ENCODE peak calls at places on chromosomes 5 and 9, in nine cellular contexts. S is tibial nerve; P is body of pancreas; W is Panc1; E is CD8-positive, alpha-beta memory T cell; M is HCT116; C is fibroblast of lung; J is H1; X is foreskin keratinocyte. V is an unnamed sample. For H3K4me1, the result is how much of the 10 kb centered on the place peaks cover.

GRCh38 chr9:123401879-123402513 is 46.0 kb downstream of the CRB2 start:
- DNase-seq in W (peak), P (no peak), X (no peak), E (no peak), C (peak), M (peak), J (no peak), S (peak), V (no peak)

GRCh38 chr5:136811086-136811485 is 445.7 kb upstream of the TRPC7 start:
- DNase-seq in X (no peak), E (no peak), W (no peak), M (no peak), S (no peak), J (no peak), C (peak), P (no peak), V (no peak)

GRCh38 chr5:74127377-74128338 is 501.7 kb downstream of the ARHGEF28 start:
- DNase-seq in S (no peak), J (no peak), M (no peak), C (peak), P (no peak), X (peak), W (no peak), E (no peak), V (no peak)

GRCh38 chr5:102759289-102759688 is 4.2 kb downstream of the PAM start:
- DNase-seq in X (no peak), S (peak), C (no peak), E (no peak), P (no peak), W (no peak), M (no peak), J (no peak), V (no peak)

GRCh38 chr5:145237843-145238242 is 597.3 kb downstream of the PRELID2 start:
- DNase-seq in X (peak), C (peak), E (no peak), W (peak), M (peak), P (peak), S (no peak), J (peak), V (no peak)

GRCh38 chr9:131831380-131832165 is 91.7 kb upstream of the RAPGEF1 start:
- DNase-seq in E (no peak), P (no peak), W (no peak), J (no peak), S (no peak), X (no peak), C (no peak), M (no peak), V (no peak)

GRCh38 chr9:123599781-123600180 is 243.8 kb downstream of the CRB2 start:
- DNase-seq in W (no peak), P (no peak), S (no peak), C (no peak), J (no peak), E (no peak), X (no peak), M (no peak), V (no peak)

GRCh38 chr9:20112367-20112766 is 323.5 kb upstream of the SLC24A2 start:
- DNase-seq in S (no peak), X (peak), M (no peak), E (no peak), C (no peak), J (no peak), W (no peak), P (no peak), V (no peak)

GRCh38 chr5:131491749-131492148 is 143.3 kb downstream of the RAPGEF6 start:
- DNase-seq in S (no peak), P (no peak), W (no peak), E (no peak), C (peak), X (peak), M (no peak), J (no peak), V (no peak)

GRCh38 chr5:172564883-172565282 is 76.2 kb upstream of the NEURL1B start:
- DNase-seq in E (no peak), J (no peak), S (no peak), C (no peak), X (no peak), P (no peak), M (no peak), W (no peak), V (no peak)

GRCh38 chr9:82764270-82764669 is 298.7 kb downstream of the RASEF start:
- DNase-seq in P (no peak), X (no peak), C (no peak), M (no peak), J (no peak), W (no peak), S (no peak), E (no peak), V (no peak)

GRCh38 chr5:59648038-59648831 is 245.3 kb downstream of the PDE4D start:
- DNase-seq in S (no peak), X (no peak), P (no peak), J (no peak), M (no peak), E (no peak), C (no peak), W (no peak), V (no peak)

DNA sequence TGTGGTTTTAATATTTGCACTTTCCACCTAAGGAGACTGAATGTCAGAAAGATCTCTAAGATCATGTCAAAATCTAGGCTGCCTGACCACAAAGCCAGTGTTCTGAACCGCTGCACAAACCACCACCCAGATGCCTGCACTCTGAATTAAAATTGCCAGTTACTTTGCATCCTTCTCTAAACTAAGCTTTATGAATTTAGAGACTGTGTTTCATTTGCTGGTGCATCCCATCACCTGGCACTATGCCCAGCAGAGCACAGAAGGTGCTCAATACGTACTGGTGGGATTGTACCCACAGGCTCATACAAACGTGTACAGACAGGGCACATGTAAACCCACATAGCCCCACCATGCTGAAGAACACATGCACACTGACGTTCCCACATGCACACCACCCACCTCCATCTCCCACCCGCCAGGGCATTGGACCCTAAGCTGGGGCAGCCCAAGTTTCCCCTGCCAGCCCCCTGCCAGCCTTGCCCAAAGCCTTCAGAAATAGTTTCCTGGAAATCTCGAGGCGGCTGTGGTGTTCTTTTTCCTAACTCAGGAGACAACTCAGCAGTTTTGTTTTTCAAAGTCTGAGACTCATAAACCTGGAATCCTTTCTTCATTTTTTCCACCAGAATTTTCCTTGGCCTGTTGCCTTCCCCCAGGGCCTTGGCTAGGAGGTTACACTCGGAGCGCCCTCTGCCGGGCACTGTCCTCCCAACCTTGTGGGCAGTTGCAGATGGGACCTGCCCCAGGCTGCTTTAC is 9.6 kb upstream of the TRAF1 start:
- DNase-seq in E (peak), P (peak), J (peak), S (peak), M (peak), X (peak), C (peak), W (peak), V (peak)
- H3K4me1 ChIP-seq in E (half or more), P (under half), J (under half), S (half or more), M (under half), X (under half), C (under half), W (under half), V (under half)

GRCh38 chr9:99970481-99970880 is 64.0 kb downstream of the STX17 start:
- DNase-seq in J (no peak), E (no peak), C (no peak), S (no peak), P (no peak), W (no peak), X (no peak), M (no peak), V (no peak)

GRCh38 chr9:99964336-99964735 is 57.9 kb downstream of the STX17 start:
- DNase-seq in P (no peak), X (no peak), M (no peak), E (no peak), C (peak), J (no peak), W (no peak), S (no peak), V (no peak)

GRCh38 chr9:99966001-99966400 is 59.5 kb downstream of the STX17 start:
- DNase-seq in W (no peak), E (no peak), J (no peak), M (no peak), S (no peak), X (no peak), C (no peak), P (no peak), V (no peak)

GRCh38 chr9:99966720-99967119 is 60.3 kb downstream of the STX17 start:
- DNase-seq in P (no peak), M (peak), W (no peak), X (peak), E (no peak), S (no peak), C (peak), J (peak), V (no peak)

DNA sequence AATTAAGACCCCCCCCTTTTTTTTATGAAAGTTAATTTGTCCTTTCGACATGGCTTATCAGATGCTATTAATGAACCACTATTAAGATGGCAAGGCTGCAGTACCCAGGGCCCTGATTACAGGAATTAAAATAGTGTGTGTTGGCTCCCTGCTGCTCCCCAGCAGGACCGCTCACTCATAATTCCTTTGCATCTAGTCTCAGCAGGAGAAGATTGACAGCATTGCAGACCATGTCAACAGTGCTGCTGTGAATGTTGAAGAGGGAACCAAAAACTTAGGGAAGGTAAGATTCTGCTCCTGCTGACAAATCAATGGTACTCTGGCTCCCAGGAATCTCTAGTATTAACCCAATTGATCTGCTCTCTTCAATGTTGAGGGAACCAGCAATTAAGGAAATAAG is 61.0 kb downstream of the STX17 start:
- DNase-seq in P (no peak), C (no peak), E (no peak), J (no peak), M (no peak), X (no peak), W (no peak), S (no peak), V (no peak)
- H3K4me1 ChIP-seq in P (under half), C (under half), E (under half), J (under half), M (under half), X (under half), W (under half), S (under half), V (under half)

DNA sequence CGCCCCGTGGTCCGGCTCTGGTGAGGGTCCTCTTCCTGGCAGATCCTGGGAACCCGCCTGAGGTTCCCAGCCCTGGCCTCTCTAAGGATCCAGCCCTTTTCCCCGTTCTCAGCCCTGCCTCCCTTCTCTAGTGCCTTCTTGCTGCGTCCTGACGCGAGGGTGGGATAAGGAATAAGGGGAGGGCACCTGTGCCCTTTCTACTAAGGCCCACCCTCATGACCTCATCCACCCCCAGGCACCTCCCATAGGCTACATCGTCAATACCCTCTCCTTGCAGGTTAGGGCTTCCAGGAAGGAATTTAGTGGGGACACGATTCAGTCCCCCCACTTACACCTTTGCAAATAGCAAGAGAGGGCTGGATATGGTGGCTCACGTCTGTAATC is 10.7 kb upstream of the DIPK1B start:
- DNase-seq in M (no peak), X (no peak), E (no peak), W (no peak), J (no peak), C (no peak), P (no peak), S (no peak), V (no peak)
- H3K4me1 ChIP-seq in M (under half), X (under half), E (under half), W (under half), J (under half), C (under half), P (under half), S (under half), V (under half)

GRCh38 chr5:149414405-149415244 is 35.5 kb upstream of the IL17B start:
- DNase-seq in M (no peak), E (no peak), S (no peak), X (no peak), C (peak), W (no peak), J (no peak), P (no peak), V (peak)

GRCh38 chr5:149417714-149418368 is 38.7 kb upstream of the IL17B start:
- DNase-seq in W (no peak), M (no peak), P (no peak), J (no peak), E (no peak), C (no peak), S (no peak), X (no peak), V (peak)

GRCh38 chr5:149413477-149414210 is 34.6 kb upstream of the IL17B start:
- DNase-seq in W (no peak), M (no peak), C (no peak), X (no peak), J (no peak), E (no peak), P (no peak), S (no peak), V (peak)

GRCh38 chr5:149416977-149417713 is 38.1 kb upstream of the IL17B start:
- DNase-seq in J (no peak), P (no peak), X (no peak), E (no peak), S (no peak), M (no peak), W (no peak), C (peak), V (peak)

DNA sequence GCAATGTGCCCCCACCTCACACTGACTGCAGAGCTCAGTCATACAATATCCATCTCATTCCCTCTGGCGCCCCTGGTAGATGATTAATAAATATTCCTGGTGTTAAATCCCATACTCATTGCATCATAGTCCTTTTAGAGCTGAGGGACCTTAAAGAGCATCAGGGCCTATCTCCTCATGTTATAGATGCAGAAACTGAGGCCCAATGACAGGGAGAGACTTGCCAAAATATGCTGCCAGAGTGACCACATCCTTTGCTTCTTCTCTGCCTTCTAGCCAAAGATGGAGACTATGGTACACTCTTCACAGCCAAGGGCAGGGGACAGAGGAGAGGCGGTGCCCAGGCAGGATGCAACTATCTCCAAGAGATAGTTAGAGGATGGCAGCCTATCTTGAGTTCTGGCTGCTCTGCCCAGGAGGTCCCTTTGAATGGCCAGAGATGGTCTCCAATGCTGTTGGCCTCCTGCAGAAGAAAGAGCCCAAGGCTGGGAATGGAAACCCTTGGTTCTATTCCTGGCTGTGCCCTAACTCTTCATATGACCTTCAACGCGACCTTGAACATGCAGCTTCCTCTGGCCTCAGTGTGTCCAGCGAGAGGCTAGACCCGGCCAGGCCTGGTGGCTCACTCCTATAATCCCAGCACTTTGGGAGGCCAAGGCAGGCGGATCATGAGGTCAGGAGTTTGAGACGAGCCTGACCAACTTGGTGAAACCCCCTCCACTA is 36.3 kb upstream of the IL17B start:
- DNase-seq in J (no peak), W (no peak), E (no peak), P (no peak), C (peak), M (no peak), S (no peak), X (no peak), V (peak)
- H3K4me1 ChIP-seq in J (under half), W (under half), E (under half), P (under half), C (half or more), M (under half), S (under half), X (under half), V (under half)

GRCh38 chr5:151146003-151146524 is 11.5 kb downstream of the ANXA6 start:
- DNase-seq in X (no peak), S (no peak), M (no peak), W (no peak), J (no peak), E (no peak), P (no peak), C (no peak), V (no peak)
- H3K4me1 ChIP-seq in X (under half), S (half or more), M (under half), W (under half), J (under half), E (half or more), P (under half), C (under half), V (under half)